ENCODE peak calls at places on chromosomes 3 and 15, in four cellular contexts. B, R, W and E are unnamed samples.

GRCh38 chr15:49902791-49903481 is 216.1 kb downstream of the ATP8B4 start:
- DNase-seq in B (no peak), R (no peak), W (no peak), E (no peak)

GRCh38 chr15:67107014-67107812 is 41.8 kb downstream of the SMAD3 start:
- DNase-seq in B (no peak), R (peak; percentile 80), W (no peak), E (no peak)

GRCh38 chr3:165800970-165801369 is 36.3 kb downstream of the BCHE start:
- DNase-seq in B (no peak), R (no peak), W (no peak), E (no peak)

GRCh38 chr3:46239301-46239938 is 2.8 kb upstream of the CCR3 start:
- DNase-seq in B (no peak), R (no peak), W (no peak), E (no peak)

GRCh38 chr15:69060041-69060481 is 45.6 kb downstream of the NOX5 start:
- DNase-seq in B (no peak), R (no peak), W (no peak), E (no peak)

GRCh38 chr15:77421370-77421700 is 647 bp downstream of the HMG20A start:
- DNase-seq in B (no peak), R (peak; percentile 3), W (no peak), E (no peak)

GRCh38 chr15:81379269-81379668 is 5.3 kb upstream of the TMC3 start:
- DNase-seq in B (no peak), R (no peak), W (no peak), E (no peak)

GRCh38 chr15:64044315-64045105 is 1.8 kb downstream of the DAPK2 start:
- DNase-seq in B (no peak), R (no peak), W (no peak), E (no peak)

GRCh38 chr15:101047301-101047781 is 128.2 kb downstream of the LRRK1 start:
- DNase-seq in B (no peak), R (no peak), W (no peak), E (no peak)